ENCODE peak calls at places on chromosomes 13 and 19, in five cellular contexts. P is GM23338, G is left ventricle myocardium inferior, S is aorta, N is stomach. R is an unnamed sample.

GRCh38 chr19:10760268-10760944 is 42.5 kb downstream of the DNM2 start:
- DNase-seq in P (no peak), G (no peak), S (no peak), N (no peak), R (no peak)

GRCh38 chr13:30857636-30858035 is 48.4 kb upstream of the MEDAG start:
- DNase-seq in P (no peak), G (no peak), S (no peak), N (no peak), R (no peak)

GRCh38 chr19:47820410-47820809 is 1.3 kb upstream of the CRX start:
- DNase-seq in P (no peak), G (no peak), S (no peak), N (no peak), R (no peak)

GRCh38 chr19:7415163-7415856 is 66.6 kb downstream of the ARHGEF18 start:
- DNase-seq in P (peak; percentile 27), G (no peak), S (peak; percentile 66), N (peak; percentile 62), R (no peak)

GRCh38 chr13:44842158-44842557 is 147.1 kb downstream of the NUFIP1 start:
- DNase-seq in P (no peak), G (no peak), S (no peak), N (no peak), R (no peak)

GRCh38 chr13:114288157-114288591 is 6.8 kb downstream of the UPF3A start:
- DNase-seq in P (no peak), G (no peak), S (no peak), N (no peak), R (no peak)

GRCh38 chr13:113448885-113449692 is 4.2 kb downstream of the ADPRHL1 start:
- DNase-seq in P (no peak), G (no peak), S (peak; percentile 47), N (peak; percentile 86), R (no peak)

GRCh38 chr13:40981361-40981760 is 37.8 kb downstream of the ELF1 start:
- DNase-seq in P (no peak), G (no peak), S (no peak), N (no peak), R (no peak)

GRCh38 chr19:2089001-2089711 is 7.0 kb downstream of the MOB3A start:
- DNase-seq in P (no peak), G (no peak), S (peak; percentile 49), N (no peak), R (no peak)

GRCh38 chr19:1251503-1252220 is 3.3 kb downstream of the MIDN start:
- DNase-seq in P (no peak), G (peak; percentile 84), S (peak; percentile 58), N (no peak), R (no peak)

GRCh38 chr19:13978721-13979191 is 26.4 kb downstream of the DCAF15 start:
- DNase-seq in P (no peak), G (no peak), S (no peak), N (no peak), R (peak; percentile 77)

GRCh38 chr13:29883941-29884518 is 33.6 kb upstream of the UBL3 start:
- DNase-seq in P (no peak), G (no peak), S (no peak), N (no peak), R (no peak)

GRCh38 chr19:55212447-55212846 is 3.1 kb upstream of the PTPRH start:
- DNase-seq in P (peak; percentile 44), G (no peak), S (no peak), N (no peak), R (no peak)

GRCh38 chr19:10009269-10009665 is 1.0 kb downstream of the COL5A3 start:
- DNase-seq in P (peak; percentile 87), G (peak; percentile 84), S (peak; percentile 68), N (peak; percentile 28), R (peak; percentile 89)

GRCh38 chr19:6272913-6273600 is 6.7 kb downstream of the MLLT1 start:
- DNase-seq in P (no peak), G (no peak), S (no peak), N (no peak), R (no peak)

GRCh38 chr19:30163663-30164062 is 208.5 kb upstream of the ZNF536 start:
- DNase-seq in P (no peak), G (peak; percentile 26), S (no peak), N (no peak), R (no peak)

GRCh38 chr19:48400018-48400742 is 6.7 kb downstream of the GRIN2D start:
- DNase-seq in P (peak; percentile 99), G (peak; percentile 53), S (peak; percentile 81), N (peak; percentile 61), R (peak; percentile 73)

GRCh38 chr19:4671182-4671851 is 1.2 kb upstream of the MYDGF start:
- DNase-seq in P (no peak), G (no peak), S (no peak), N (no peak), R (no peak)

GRCh38 chr19:49573009-49573408 is 7.3 kb downstream of the NOSIP start:
- DNase-seq in P (no peak), G (no peak), S (no peak), N (no peak), R (peak; percentile 16)

GRCh38 chr19:33464733-33465115 is 56.9 kb downstream of the PEPD start:
- DNase-seq in P (no peak), G (no peak), S (no peak), N (no peak), R (no peak)

GRCh38 chr19:6802336-6803035 is 30.0 kb downstream of the VAV1 start:
- DNase-seq in P (peak; percentile 32), G (peak; percentile 30), S (peak; percentile 79), N (peak; percentile 39), R (peak; percentile 60)

GRCh38 chr19:22735911-22736645 is 47.9 kb downstream of the ZNF99 start:
- DNase-seq in P (no peak), G (no peak), S (no peak), N (no peak), R (no peak)

GRCh38 chr19:10602330-10603083 is 15.4 kb upstream of the AP1M2 start:
- DNase-seq in P (peak; percentile 91), G (peak; percentile 89), S (peak; percentile 88), N (peak; percentile 90), R (peak; percentile 88)

GRCh38 chr13:45799451-45799850 is 52.1 kb downstream of the SIAH3 start:
- DNase-seq in P (no peak), G (peak; percentile 48), S (no peak), N (no peak), R (peak; percentile 67)

GRCh38 chr19:49407482-49408015 is 15.7 kb downstream of the PTH2 start:
- DNase-seq in P (no peak), G (no peak), S (no peak), N (no peak), R (no peak)

GRCh38 chr13:68190826-68191225 is 960.7 kb upstream of the PCDH9 start:
- DNase-seq in P (no peak), G (no peak), S (no peak), N (no peak), R (no peak)

GRCh38 chr19:46607441-46607841 is 6.3 kb downstream of the CALM3 start:
- DNase-seq in P (no peak), G (no peak), S (peak; percentile 50), N (no peak), R (no peak)

GRCh38 chr19:49380391-49380790 is 7.7 kb upstream of the KASH5 start:
- DNase-seq in P (no peak), G (no peak), S (no peak), N (no peak), R (no peak)

GRCh38 chr13:26300140-26300539 is 46.2 kb downstream of the CDK8 start:
- DNase-seq in P (no peak), G (no peak), S (no peak), N (no peak), R (no peak)

GRCh38 chr19:7930765-7931164 is 4.8 kb upstream of the CTXN1 start:
- DNase-seq in P (no peak), G (no peak), S (no peak), N (no peak), R (no peak)

GRCh38 chr19:5612891-5613290 is 9.7 kb downstream of the SAFB2 start:
- DNase-seq in P (no peak), G (no peak), S (no peak), N (no peak), R (no peak)

DNA sequence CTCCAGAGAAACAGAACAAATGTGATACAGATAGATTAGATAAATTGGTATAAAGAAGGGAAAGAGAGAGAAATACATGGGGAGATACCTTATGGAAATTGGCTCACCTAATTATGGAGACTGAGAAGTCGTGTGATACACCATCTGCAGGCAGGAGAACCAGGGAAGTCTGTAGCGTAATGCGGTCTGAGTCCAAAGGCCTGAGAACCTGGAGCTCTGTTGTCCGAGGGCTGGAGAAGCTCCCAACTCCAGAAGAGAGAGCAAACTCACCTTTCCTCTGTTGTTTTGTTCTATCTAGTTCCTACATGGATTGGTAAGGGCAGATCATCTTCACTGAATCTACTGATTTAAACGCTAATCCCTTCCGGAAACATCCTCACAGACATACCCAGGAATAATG is 648.2 kb upstream of the GPC6 start:
- DNase-seq in P (no peak), G (no peak), S (no peak), N (no peak), R (no peak)
- H3K4me1 ChIP-seq in P (no peaks in the 10 kb centered on the region), G (no peaks in the 10 kb centered on the region), S (no peaks in the 10 kb centered on the region), N (no peaks in the 10 kb centered on the region), R (no peaks in the 10 kb centered on the region)

GRCh38 chr13:80069374-80069773 is 271.6 kb downstream of the SPRY2 start:
- DNase-seq in P (no peak), G (no peak), S (no peak), N (no peak), R (no peak)

GRCh38 chr13:80072231-80072630 is 268.7 kb downstream of the SPRY2 start:
- DNase-seq in P (no peak), G (no peak), S (no peak), N (no peak), R (no peak)

GRCh38 chr13:80070024-80070703 is 270.8 kb downstream of the SPRY2 start:
- DNase-seq in P (peak; percentile 61), G (no peak), S (no peak), N (no peak), R (no peak)

GRCh38 chr13:80074811-80075210 is 266.1 kb downstream of the SPRY2 start:
- DNase-seq in P (no peak), G (no peak), S (no peak), N (no peak), R (no peak)

GRCh38 chr13:80074143-80074752 is 266.7 kb downstream of the SPRY2 start:
- DNase-seq in P (no peak), G (no peak), S (no peak), N (no peak), R (no peak)
- H3K27ac ChIP-seq in P (no peak overlapping the region), G (no peak overlapping the region), S (no peak overlapping the region), N (no peak overlapping the region), R (no peak overlapping the region)

GRCh38 chr13:85828094-85828684 is 29.0 kb upstream of the SLITRK6 start:
- DNase-seq in P (peak; percentile 47), G (no peak), S (no peak), N (no peak), R (no peak)
- H3K4me3 ChIP-seq in P (no peak overlapping the region), G (no peak overlapping the region), S (no peak overlapping the region), N (no peak overlapping the region), R (no peak overlapping the region)

GRCh38 chr19:41880329-41880708 is 2.7 kb upstream of the ARHGEF1 start:
- DNase-seq in P (no peak), G (no peak), S (no peak), N (no peak), R (no peak)

GRCh38 chr19:41879670-41880328 is 2.7 kb downstream of the CD79A start:
- DNase-seq in P (no peak), G (no peak), S (no peak), N (no peak), R (no peak)

GRCh38 chr19:41877490-41877876 is 404 bp downstream of the CD79A start:
- DNase-seq in P (no peak), G (no peak), S (no peak), N (no peak), R (no peak)

GRCh38 chr19:41877916-41878905 is 1.1 kb downstream of the CD79A start:
- DNase-seq in P (no peak), G (no peak), S (no peak), N (no peak), R (peak; percentile 18)

GRCh38 chr19:41879080-41879479 is 2.0 kb downstream of the CD79A start:
- DNase-seq in P (no peak), G (no peak), S (no peak), N (no peak), R (no peak)
- H3K4me1 ChIP-seq in P (peaks cover 5% of the 10 kb centered on the region), G (peaks cover 18% of the 10 kb centered on the region), S (no peaks in the 10 kb centered on the region), N (peaks cover 14% of the 10 kb centered on the region), R (no peaks in the 10 kb centered on the region)